ENCODE peak calls at places on chromosomes 2 and 18, in seven cellular contexts. One of them, this sample, is unnamed.

GRCh38 chr2:225842939-225843338 is 443.4 kb downstream of the NYAP2 start:
- DNase-seq in Peyer's patch: no peak
- DNase-seq in astrocyte of the cerebellum: peak; percentile 49
- DNase-seq in RWPE1: no peak
- DNase-seq in tibial artery: no peak
- DNase-seq in nephron progenitor cell: no peak
- DNase-seq in AG09319: peak; percentile 87
- DNase-seq in this sample: no peak

GRCh38 chr2:108293850-108294249 is 5.2 kb downstream of the SULT1C2 start:
- DNase-seq in Peyer's patch: no peak
- DNase-seq in astrocyte of the cerebellum: no peak
- DNase-seq in RWPE1: no peak
- DNase-seq in tibial artery: no peak
- DNase-seq in nephron progenitor cell: no peak
- DNase-seq in AG09319: no peak
- DNase-seq in this sample: no peak

GRCh38 chr18:10718809-10719208 is 193.0 kb downstream of the NAPG start:
- DNase-seq in Peyer's patch: no peak
- DNase-seq in astrocyte of the cerebellum: no peak
- DNase-seq in RWPE1: no peak
- DNase-seq in tibial artery: no peak
- DNase-seq in nephron progenitor cell: no peak
- DNase-seq in AG09319: no peak
- DNase-seq in this sample: no peak

GRCh38 chr2:1675633-1676032 is 68.7 kb downstream of the PXDN start:
- DNase-seq in Peyer's patch: no peak
- DNase-seq in astrocyte of the cerebellum: peak; percentile 89
- DNase-seq in RWPE1: peak; percentile 92
- DNase-seq in tibial artery: peak; percentile 80
- DNase-seq in nephron progenitor cell: no peak
- DNase-seq in AG09319: peak; percentile 44
- DNase-seq in this sample: peak; percentile 94

GRCh38 chr18:45255142-45255890 is 360.0 kb upstream of the SLC14A2 start:
- DNase-seq in Peyer's patch: peak; percentile 47
- DNase-seq in astrocyte of the cerebellum: peak; percentile 90
- DNase-seq in RWPE1: peak; percentile 16
- DNase-seq in tibial artery: no peak
- DNase-seq in nephron progenitor cell: no peak
- DNase-seq in AG09319: peak; percentile 76
- DNase-seq in this sample: peak; percentile 37

GRCh38 chr2:238974061-238974460 is 126.2 kb downstream of the TWIST2 start:
- DNase-seq in Peyer's patch: no peak
- DNase-seq in astrocyte of the cerebellum: no peak
- DNase-seq in RWPE1: peak; percentile 30
- DNase-seq in tibial artery: no peak
- DNase-seq in nephron progenitor cell: no peak
- DNase-seq in AG09319: no peak
- DNase-seq in this sample: peak; percentile 43

GRCh38 chr2:118319271-118319684 is 231.0 kb downstream of the INSIG2 start:
- DNase-seq in Peyer's patch: no peak
- DNase-seq in astrocyte of the cerebellum: no peak
- DNase-seq in RWPE1: no peak
- DNase-seq in tibial artery: no peak
- DNase-seq in nephron progenitor cell: peak; percentile 29
- DNase-seq in AG09319: no peak
- DNase-seq in this sample: no peak

GRCh38 chr2:455046-455705 is 167.3 kb upstream of the ALKAL2 start:
- DNase-seq in Peyer's patch: peak; percentile 60
- DNase-seq in astrocyte of the cerebellum: no peak
- DNase-seq in RWPE1: no peak
- DNase-seq in tibial artery: no peak
- DNase-seq in nephron progenitor cell: no peak
- DNase-seq in AG09319: no peak
- DNase-seq in this sample: no peak

GRCh38 chr2:12075603-12076002 is 329.2 kb downstream of the LPIN1 start:
- DNase-seq in Peyer's patch: no peak
- DNase-seq in astrocyte of the cerebellum: no peak
- DNase-seq in RWPE1: no peak
- DNase-seq in tibial artery: no peak
- DNase-seq in nephron progenitor cell: no peak
- DNase-seq in AG09319: no peak
- DNase-seq in this sample: no peak
- TF ChIP-seq CTCF in Peyer's patch: no peak
- TF ChIP-seq CTCF in astrocyte of the cerebellum: no peak
- TF ChIP-seq CTCF in RWPE1: no peak
- TF ChIP-seq CTCF in tibial artery: no peak
- TF ChIP-seq CTCF in nephron progenitor cell: no peak
- TF ChIP-seq CTCF in AG09319: no peak
- TF ChIP-seq CTCF in this sample: no peak

GRCh38 chr18:74289946-74290478 is 1.8 kb downstream of the CYB5A start:
- DNase-seq in Peyer's patch: no peak
- DNase-seq in astrocyte of the cerebellum: no peak
- DNase-seq in RWPE1: no peak
- DNase-seq in tibial artery: no peak
- DNase-seq in nephron progenitor cell: no peak
- DNase-seq in AG09319: no peak
- DNase-seq in this sample: no peak
- TF ChIP-seq CTCF in Peyer's patch: no peak
- TF ChIP-seq CTCF in astrocyte of the cerebellum: no peak
- TF ChIP-seq CTCF in RWPE1: no peak
- TF ChIP-seq CTCF in tibial artery: no peak
- TF ChIP-seq CTCF in nephron progenitor cell: no peak
- TF ChIP-seq CTCF in AG09319: no peak
- TF ChIP-seq CTCF in this sample: no peak

DNA sequence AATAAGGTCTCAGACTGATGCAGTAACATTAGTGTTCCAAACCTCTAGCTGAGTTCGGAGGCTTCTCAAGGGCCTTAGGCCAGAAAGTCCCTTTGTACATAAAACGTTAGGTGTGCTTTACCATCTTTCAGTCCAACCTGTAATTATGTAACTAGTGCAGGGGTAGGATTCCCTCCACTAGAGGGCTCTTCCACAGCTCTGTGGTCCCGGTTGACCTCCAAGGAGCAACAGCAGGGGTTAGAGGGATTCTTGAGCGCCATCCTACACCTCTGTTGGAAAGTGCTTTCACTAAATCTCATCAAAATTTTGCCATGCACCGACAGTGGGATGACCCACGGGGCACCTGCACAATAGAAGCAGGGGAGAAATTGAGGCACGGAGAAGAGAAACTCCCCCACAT is 155.8 kb upstream of the LRP1B start:
- DNase-seq in Peyer's patch: no peak
- DNase-seq in astrocyte of the cerebellum: no peak
- DNase-seq in RWPE1: peak; percentile 21
- DNase-seq in tibial artery: no peak
- DNase-seq in nephron progenitor cell: peak; percentile 18
- DNase-seq in AG09319: no peak
- DNase-seq in this sample: peak; percentile 44
- TF ChIP-seq CTCF in Peyer's patch: no peak
- TF ChIP-seq CTCF in astrocyte of the cerebellum: peak; percentile 20
- TF ChIP-seq CTCF in RWPE1: no peak
- TF ChIP-seq CTCF in tibial artery: no peak
- TF ChIP-seq CTCF in nephron progenitor cell: peak; percentile 54
- TF ChIP-seq CTCF in AG09319: peak; percentile 1
- TF ChIP-seq CTCF in this sample: peak; percentile 62

GRCh38 chr2:30363406-30363805 is 83.6 kb upstream of the LCLAT1 start:
- DNase-seq in Peyer's patch: no peak
- DNase-seq in astrocyte of the cerebellum: no peak
- DNase-seq in RWPE1: no peak
- DNase-seq in tibial artery: no peak
- DNase-seq in nephron progenitor cell: no peak
- DNase-seq in AG09319: no peak
- DNase-seq in this sample: no peak
- TF ChIP-seq CTCF in Peyer's patch: no peak
- TF ChIP-seq CTCF in astrocyte of the cerebellum: no peak
- TF ChIP-seq CTCF in RWPE1: no peak
- TF ChIP-seq CTCF in tibial artery: no peak
- TF ChIP-seq CTCF in nephron progenitor cell: no peak
- TF ChIP-seq CTCF in AG09319: no peak
- TF ChIP-seq CTCF in this sample: no peak

This sample was measured in epithelial cell of esophagus.